ENCODE peak calls at places on chromosomes 1 and 21, in seven cellular contexts. One of them, this sample, is unnamed.

GRCh38 chr1:18239671-18240070 is 132.1 kb downstream of the IGSF21 start:
- DNase-seq in stomach: no peak
- DNase-seq in astrocyte of the spinal cord: no peak
- DNase-seq in endothelial cell of umbilical vein: no peak
- DNase-seq in endothelial cell: no peak
- DNase-seq in colonic mucosa: no peak
- DNase-seq in mesothelial cell of epicardium: no peak
- DNase-seq in this sample: no peak

GRCh38 chr1:230427981-230428380 is 1.8 kb upstream of the PGBD5 start:
- DNase-seq in stomach: no peak
- DNase-seq in astrocyte of the spinal cord: no peak
- DNase-seq in endothelial cell of umbilical vein: no peak
- DNase-seq in endothelial cell: no peak
- DNase-seq in colonic mucosa: no peak
- DNase-seq in mesothelial cell of epicardium: no peak
- DNase-seq in this sample: no peak

GRCh38 chr1:210397681-210398080 is 69.0 kb downstream of the HHAT start:
- DNase-seq in stomach: no peak
- DNase-seq in astrocyte of the spinal cord: no peak
- DNase-seq in endothelial cell of umbilical vein: no peak
- DNase-seq in endothelial cell: no peak
- DNase-seq in colonic mucosa: no peak
- DNase-seq in mesothelial cell of epicardium: no peak
- DNase-seq in this sample: no peak

GRCh38 chr1:65844990-65845757 is 52.5 kb downstream of the PDE4B start:
- DNase-seq in stomach: no peak
- DNase-seq in astrocyte of the spinal cord: no peak
- DNase-seq in endothelial cell of umbilical vein: no peak
- DNase-seq in endothelial cell: no peak
- DNase-seq in colonic mucosa: no peak
- DNase-seq in mesothelial cell of epicardium: no peak
- DNase-seq in this sample: no peak

GRCh38 chr1:6367381-6368007 is 26.1 kb downstream of the ACOT7 start:
- DNase-seq in stomach: no peak
- DNase-seq in astrocyte of the spinal cord: no peak
- DNase-seq in endothelial cell of umbilical vein: no peak
- DNase-seq in endothelial cell: no peak
- DNase-seq in colonic mucosa: no peak
- DNase-seq in mesothelial cell of epicardium: no peak
- DNase-seq in this sample: peak; percentile 31

GRCh38 chr21:20016431-20017005 is 981.7 kb upstream of the NCAM2 start:
- DNase-seq in stomach: no peak
- DNase-seq in astrocyte of the spinal cord: no peak
- DNase-seq in endothelial cell of umbilical vein: no peak
- DNase-seq in endothelial cell: no peak
- DNase-seq in colonic mucosa: no peak
- DNase-seq in mesothelial cell of epicardium: no peak
- DNase-seq in this sample: no peak

GRCh38 chr1:108708726-108709660 is 3.7 kb upstream of the FNDC7 start:
- DNase-seq in stomach: no peak
- DNase-seq in astrocyte of the spinal cord: no peak
- DNase-seq in endothelial cell of umbilical vein: no peak
- DNase-seq in endothelial cell: no peak
- DNase-seq in colonic mucosa: peak; percentile 41
- DNase-seq in mesothelial cell of epicardium: no peak
- DNase-seq in this sample: peak; percentile 41

GRCh38 chr1:158833269-158833668 is 2.1 kb downstream of the MNDA start:
- DNase-seq in stomach: no peak
- DNase-seq in astrocyte of the spinal cord: no peak
- DNase-seq in endothelial cell of umbilical vein: no peak
- DNase-seq in endothelial cell: no peak
- DNase-seq in colonic mucosa: no peak
- DNase-seq in mesothelial cell of epicardium: no peak
- DNase-seq in this sample: no peak

GRCh38 chr1:206703647-206704046 is 18.9 kb downstream of the MAPKAPK2 start:
- DNase-seq in stomach: no peak
- DNase-seq in astrocyte of the spinal cord: peak; percentile 43
- DNase-seq in endothelial cell of umbilical vein: no peak
- DNase-seq in endothelial cell: no peak
- DNase-seq in colonic mucosa: no peak
- DNase-seq in mesothelial cell of epicardium: no peak
- DNase-seq in this sample: peak; percentile 68

GRCh38 chr1:168498159-168498609 is 45.6 kb downstream of the XCL2 start:
- DNase-seq in stomach: no peak
- DNase-seq in astrocyte of the spinal cord: peak; percentile 57
- DNase-seq in endothelial cell of umbilical vein: no peak
- DNase-seq in endothelial cell: no peak
- DNase-seq in colonic mucosa: no peak
- DNase-seq in mesothelial cell of epicardium: no peak
- DNase-seq in this sample: peak; percentile 79

GRCh38 chr21:25934130-25934529 is 199.4 kb downstream of the GABPA start:
- DNase-seq in stomach: peak; percentile 31
- DNase-seq in astrocyte of the spinal cord: peak; percentile 74
- DNase-seq in endothelial cell of umbilical vein: no peak
- DNase-seq in endothelial cell: no peak
- DNase-seq in colonic mucosa: no peak
- DNase-seq in mesothelial cell of epicardium: no peak
- DNase-seq in this sample: no peak

GRCh38 chr1:209838537-209838936 is 10.8 kb downstream of the UTP25 start:
- DNase-seq in stomach: peak; percentile 48
- DNase-seq in astrocyte of the spinal cord: no peak
- DNase-seq in endothelial cell of umbilical vein: peak; percentile 17
- DNase-seq in endothelial cell: no peak
- DNase-seq in colonic mucosa: no peak
- DNase-seq in mesothelial cell of epicardium: no peak
- DNase-seq in this sample: no peak

GRCh38 chr1:246492611-246493245 is 14.4 kb downstream of the SMYD3 start:
- DNase-seq in stomach: peak; percentile 70
- DNase-seq in astrocyte of the spinal cord: peak; percentile 81
- DNase-seq in endothelial cell of umbilical vein: peak; percentile 78
- DNase-seq in endothelial cell: peak; percentile 71
- DNase-seq in colonic mucosa: peak; percentile 69
- DNase-seq in mesothelial cell of epicardium: no peak
- DNase-seq in this sample: peak; percentile 74

GRCh38 chr1:54397090-54397591 is 9.1 kb downstream of the SSBP3 start:
- DNase-seq in stomach: peak; percentile 65
- DNase-seq in astrocyte of the spinal cord: no peak
- DNase-seq in endothelial cell of umbilical vein: no peak
- DNase-seq in endothelial cell: no peak
- DNase-seq in colonic mucosa: no peak
- DNase-seq in mesothelial cell of epicardium: no peak
- DNase-seq in this sample: no peak

GRCh38 chr1:166902279-166902678 is 26.2 kb upstream of the TADA1 start:
- DNase-seq in stomach: no peak
- DNase-seq in astrocyte of the spinal cord: peak; percentile 46
- DNase-seq in endothelial cell of umbilical vein: no peak
- DNase-seq in endothelial cell: no peak
- DNase-seq in colonic mucosa: no peak
- DNase-seq in mesothelial cell of epicardium: no peak
- DNase-seq in this sample: peak; percentile 60

GRCh38 chr21:43812139-43812821 is 22.9 kb downstream of the RRP1 start:
- DNase-seq in stomach: peak; percentile 32
- DNase-seq in astrocyte of the spinal cord: no peak
- DNase-seq in endothelial cell of umbilical vein: peak; percentile 26
- DNase-seq in endothelial cell: no peak
- DNase-seq in colonic mucosa: no peak
- DNase-seq in mesothelial cell of epicardium: no peak
- DNase-seq in this sample: no peak

GRCh38 chr1:61749574-61749973 is 7.3 kb downstream of the PATJ start:
- DNase-seq in stomach: no peak
- DNase-seq in astrocyte of the spinal cord: no peak
- DNase-seq in endothelial cell of umbilical vein: no peak
- DNase-seq in endothelial cell: no peak
- DNase-seq in colonic mucosa: no peak
- DNase-seq in mesothelial cell of epicardium: no peak
- DNase-seq in this sample: no peak

GRCh38 chr1:24966724-24967346 is 36.8 kb upstream of the RUNX3 start:
- DNase-seq in stomach: no peak
- DNase-seq in astrocyte of the spinal cord: peak; percentile 79
- DNase-seq in endothelial cell of umbilical vein: no peak
- DNase-seq in endothelial cell: no peak
- DNase-seq in colonic mucosa: no peak
- DNase-seq in mesothelial cell of epicardium: no peak
- DNase-seq in this sample: peak; percentile 85

GRCh38 chr1:60872690-60873089 is 209.7 kb upstream of the NFIA start:
- DNase-seq in stomach: no peak
- DNase-seq in astrocyte of the spinal cord: no peak
- DNase-seq in endothelial cell of umbilical vein: no peak
- DNase-seq in endothelial cell: no peak
- DNase-seq in colonic mucosa: no peak
- DNase-seq in mesothelial cell of epicardium: no peak
- DNase-seq in this sample: no peak

GRCh38 chr1:246372502-246372901 is 134.6 kb downstream of the SMYD3 start:
- DNase-seq in stomach: no peak
- DNase-seq in astrocyte of the spinal cord: no peak
- DNase-seq in endothelial cell of umbilical vein: no peak
- DNase-seq in endothelial cell: no peak
- DNase-seq in colonic mucosa: no peak
- DNase-seq in mesothelial cell of epicardium: no peak
- DNase-seq in this sample: no peak

GRCh38 chr1:19454265-19455198 is 30.8 kb downstream of the CAPZB start:
- DNase-seq in stomach: no peak
- DNase-seq in astrocyte of the spinal cord: no peak
- DNase-seq in endothelial cell of umbilical vein: no peak
- DNase-seq in endothelial cell: peak; percentile 37
- DNase-seq in colonic mucosa: no peak
- DNase-seq in mesothelial cell of epicardium: no peak
- DNase-seq in this sample: no peak

GRCh38 chr1:207903767-207904166 is 7.2 kb downstream of the CD34 start:
- DNase-seq in stomach: no peak
- DNase-seq in astrocyte of the spinal cord: no peak
- DNase-seq in endothelial cell of umbilical vein: no peak
- DNase-seq in endothelial cell: no peak
- DNase-seq in colonic mucosa: no peak
- DNase-seq in mesothelial cell of epicardium: no peak
- DNase-seq in this sample: peak; percentile 54

GRCh38 chr1:214551052-214551435 is 358 bp downstream of the PTPN14 start:
- DNase-seq in stomach: peak; percentile 62
- DNase-seq in astrocyte of the spinal cord: no peak
- DNase-seq in endothelial cell of umbilical vein: no peak
- DNase-seq in endothelial cell: no peak
- DNase-seq in colonic mucosa: peak; percentile 47
- DNase-seq in mesothelial cell of epicardium: peak; percentile 27
- DNase-seq in this sample: no peak

GRCh38 chr1:151009206-151009587 is 948 bp downstream of the PRUNE1 start:
- DNase-seq in stomach: no peak
- DNase-seq in astrocyte of the spinal cord: peak; percentile 74
- DNase-seq in endothelial cell of umbilical vein: no peak
- DNase-seq in endothelial cell: no peak
- DNase-seq in colonic mucosa: no peak
- DNase-seq in mesothelial cell of epicardium: no peak
- DNase-seq in this sample: peak; percentile 76

GRCh38 chr1:1307261-1307907 is 346 bp downstream of the ACAP3 start:
- DNase-seq in stomach: no peak
- DNase-seq in astrocyte of the spinal cord: no peak
- DNase-seq in endothelial cell of umbilical vein: peak; percentile 16
- DNase-seq in endothelial cell: no peak
- DNase-seq in colonic mucosa: peak; percentile 65
- DNase-seq in mesothelial cell of epicardium: no peak
- DNase-seq in this sample: no peak

GRCh38 chr1:76835203-76835602 is 32.1 kb upstream of the ST6GALNAC5 start:
- DNase-seq in stomach: no peak
- DNase-seq in astrocyte of the spinal cord: peak; percentile 76
- DNase-seq in endothelial cell of umbilical vein: no peak
- DNase-seq in endothelial cell: no peak
- DNase-seq in colonic mucosa: no peak
- DNase-seq in mesothelial cell of epicardium: no peak
- DNase-seq in this sample: no peak

DNA sequence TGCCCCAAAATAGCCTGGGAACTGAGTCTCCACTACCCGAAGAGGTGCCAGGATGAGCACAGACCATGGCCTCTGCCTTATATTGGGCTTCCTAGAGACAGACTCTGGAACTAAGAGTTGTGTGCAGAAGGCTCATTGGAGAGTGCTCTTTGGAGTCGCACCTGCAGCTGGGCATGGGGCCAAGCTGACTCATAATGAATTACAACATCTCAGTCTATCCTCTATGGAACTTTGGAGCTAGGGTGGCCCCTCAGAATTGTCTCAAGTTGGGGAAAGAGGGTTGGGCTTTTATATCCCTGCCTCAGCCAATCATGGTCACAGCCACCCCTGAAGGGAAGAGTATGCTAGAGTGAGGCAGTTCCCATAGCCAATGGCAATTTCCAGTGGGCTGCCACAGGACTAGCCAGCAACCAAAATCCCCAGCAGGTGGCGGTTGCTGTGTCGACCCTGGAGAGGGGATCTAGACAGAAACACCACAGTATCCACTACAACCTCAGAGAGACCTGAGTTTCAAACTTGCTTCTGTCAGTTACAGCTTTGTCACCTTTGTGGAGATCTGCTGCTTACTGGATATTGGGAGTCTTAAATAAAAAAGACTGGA is 93.8 kb downstream of the DMRTA2 start:
- DNase-seq in stomach: no peak
- DNase-seq in astrocyte of the spinal cord: no peak
- DNase-seq in endothelial cell of umbilical vein: no peak
- DNase-seq in endothelial cell: no peak
- DNase-seq in colonic mucosa: peak; percentile 89
- DNase-seq in mesothelial cell of epicardium: no peak
- DNase-seq in this sample: peak; percentile 5
- TF ChIP-seq CTCF in stomach: no peak
- TF ChIP-seq CTCF in astrocyte of the spinal cord: no peak
- TF ChIP-seq CTCF in endothelial cell of umbilical vein: no peak
- TF ChIP-seq CTCF in endothelial cell: no peak
- TF ChIP-seq CTCF in colonic mucosa: no peak
- TF ChIP-seq CTCF in mesothelial cell of epicardium: no peak
- TF ChIP-seq CTCF in this sample: no peak

GRCh38 chr1:243708210-243708609 is 141.8 kb downstream of the AKT3 start:
- DNase-seq in stomach: no peak
- DNase-seq in astrocyte of the spinal cord: peak; percentile 28
- DNase-seq in endothelial cell of umbilical vein: peak; percentile 40
- DNase-seq in endothelial cell: no peak
- DNase-seq in colonic mucosa: no peak
- DNase-seq in mesothelial cell of epicardium: no peak
- DNase-seq in this sample: no peak
- TF ChIP-seq CTCF in stomach: no peak
- TF ChIP-seq CTCF in astrocyte of the spinal cord: peak; percentile 16
- TF ChIP-seq CTCF in endothelial cell of umbilical vein: no peak
- TF ChIP-seq CTCF in endothelial cell: no peak
- TF ChIP-seq CTCF in colonic mucosa: no peak
- TF ChIP-seq CTCF in mesothelial cell of epicardium: no peak
- TF ChIP-seq CTCF in this sample: peak; percentile 13

DNA sequence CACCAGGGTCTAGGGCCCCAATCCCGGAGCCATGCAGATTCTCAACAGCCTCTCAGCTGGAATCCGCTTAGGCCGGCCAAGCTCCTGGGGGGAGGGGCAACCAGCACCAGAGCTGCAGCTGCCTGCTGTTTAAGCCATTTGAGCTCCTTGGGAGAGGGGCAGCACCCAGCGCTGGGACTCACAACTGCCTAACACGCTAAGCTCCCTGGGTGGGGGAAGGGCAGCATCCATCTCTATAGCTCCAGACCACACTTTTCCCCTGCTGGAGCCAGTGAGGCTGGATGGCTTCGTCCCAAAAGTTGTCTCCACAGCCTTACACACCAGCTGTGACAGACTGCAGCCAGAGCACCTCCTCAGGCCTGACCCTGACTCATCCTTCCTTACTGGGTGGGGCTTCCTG is 6.9 kb upstream of the PTGFR start:
- DNase-seq in stomach: no peak
- DNase-seq in astrocyte of the spinal cord: no peak
- DNase-seq in endothelial cell of umbilical vein: no peak
- DNase-seq in endothelial cell: no peak
- DNase-seq in colonic mucosa: no peak
- DNase-seq in mesothelial cell of epicardium: no peak
- DNase-seq in this sample: peak; percentile 66
- TF ChIP-seq CTCF in stomach: no peak
- TF ChIP-seq CTCF in astrocyte of the spinal cord: no peak
- TF ChIP-seq CTCF in endothelial cell of umbilical vein: no peak
- TF ChIP-seq CTCF in endothelial cell: no peak
- TF ChIP-seq CTCF in colonic mucosa: no peak
- TF ChIP-seq CTCF in mesothelial cell of epicardium: no peak
- TF ChIP-seq CTCF in this sample: no peak

GRCh38 chr1:35185200-35185599 is 7.7 kb downstream of the SFPQ start:
- DNase-seq in stomach: no peak
- DNase-seq in astrocyte of the spinal cord: no peak
- DNase-seq in endothelial cell of umbilical vein: no peak
- DNase-seq in endothelial cell: no peak
- DNase-seq in colonic mucosa: no peak
- DNase-seq in mesothelial cell of epicardium: no peak
- DNase-seq in this sample: no peak
- TF ChIP-seq CTCF in stomach: no peak
- TF ChIP-seq CTCF in astrocyte of the spinal cord: no peak
- TF ChIP-seq CTCF in endothelial cell of umbilical vein: no peak
- TF ChIP-seq CTCF in endothelial cell: no peak
- TF ChIP-seq CTCF in colonic mucosa: no peak
- TF ChIP-seq CTCF in mesothelial cell of epicardium: no peak
- TF ChIP-seq CTCF in this sample: no peak